ENCODE peak calls at places on chromosomes 1 and 21, in ten cellular contexts. Q is CD4-positive, alpha-beta T cell; Y is cardiac fibroblast; A is NCI-H345; L is effector CD8-positive, alpha-beta T cell; G is mucosa of gallbladder; S is B cell; N is EL; J is NCI-H460; W is HuH-7. U is an unnamed sample.

GRCh38 chr1:53529555-53529954 is 70.4 kb downstream of the DMRTB1 start:
- DNase-seq in Q (no peak), Y (no peak), A (no peak), L (no peak), G (no peak), S (no peak), N (no peak), J (no peak), W (no peak), U (no peak)

GRCh38 chr1:50023292-50024159 is at the start of gene AGBL4:
- DNase-seq in Q (no peak), Y (peak), A (peak), L (no peak), G (peak), S (no peak), N (peak), J (peak), W (no peak), U (peak)

GRCh38 chr1:116857092-116857491 is 52.6 kb upstream of the PTGFRN start:
- DNase-seq in Q (no peak), Y (no peak), A (no peak), L (no peak), G (no peak), S (no peak), N (no peak), J (no peak), W (no peak), U (no peak)

GRCh38 chr1:95039360-95040031 is 33.3 kb downstream of the ALG14 start:
- DNase-seq in Q (no peak), Y (no peak), A (no peak), L (no peak), G (no peak), S (no peak), N (no peak), J (no peak), W (no peak), U (no peak)

GRCh38 chr1:90821152-90821792 is 104.2 kb upstream of the BARHL2 start:
- DNase-seq in Q (no peak), Y (peak), A (no peak), L (no peak), G (no peak), S (no peak), N (no peak), J (no peak), W (no peak), U (no peak)

GRCh38 chr1:76074321-76075187 is at the start of gene ST6GALNAC3:
- DNase-seq in Q (peak), Y (peak), A (peak), L (peak), G (peak), S (peak), N (peak), J (peak), W (peak), U (peak)

GRCh38 chr21:20443558-20444155 is 554.6 kb upstream of the NCAM2 start:
- DNase-seq in Q (no peak), Y (no peak), A (peak), L (no peak), G (no peak), S (no peak), N (no peak), J (peak), W (no peak), U (no peak)

GRCh38 chr1:156755527-156755950 is 4.1 kb upstream of the HDGF start:
- DNase-seq in Q (no peak), Y (no peak), A (no peak), L (no peak), G (no peak), S (no peak), N (no peak), J (no peak), W (no peak), U (no peak)

GRCh38 chr1:118333601-118334241 is 148.7 kb upstream of the SPAG17 start:
- DNase-seq in Q (no peak), Y (no peak), A (no peak), L (no peak), G (no peak), S (no peak), N (peak), J (no peak), W (no peak), U (no peak)

GRCh38 chr1:163035791-163036249 is 33.3 kb upstream of the RGS4 start:
- DNase-seq in Q (no peak), Y (peak), A (peak), L (no peak), G (no peak), S (no peak), N (peak), J (no peak), W (no peak), U (no peak)

GRCh38 chr1:187568067-187568466 is 739.3 kb downstream of the PLA2G4A start:
- DNase-seq in Q (no peak), Y (no peak), A (no peak), L (no peak), G (no peak), S (no peak), N (no peak), J (no peak), W (no peak), U (no peak)

GRCh38 chr1:165842363-165843129 is 15.1 kb downstream of the UCK2 start:
- DNase-seq in Q (no peak), Y (peak), A (peak), L (no peak), G (no peak), S (no peak), N (peak), J (no peak), W (no peak), U (no peak)

GRCh38 chr1:65477414-65478378 is 57.2 kb downstream of the LEPR start:
- DNase-seq in Q (no peak), Y (peak), A (no peak), L (no peak), G (no peak), S (no peak), N (no peak), J (no peak), W (no peak), U (no peak)

GRCh38 chr21:42062543-42063022 is 8.5 kb upstream of the UMODL1 start:
- DNase-seq in Q (peak), Y (no peak), A (peak), L (peak), G (peak), S (peak), N (no peak), J (no peak), W (no peak), U (no peak)

GRCh38 chr1:59151860-59152259 is 145.0 kb upstream of the FGGY start:
- DNase-seq in Q (no peak), Y (no peak), A (no peak), L (no peak), G (no peak), S (no peak), N (peak), J (no peak), W (no peak), U (no peak)

U was measured in sciatic nerve.